ENCODE peak calls at places on chromosome 15, in four cellular contexts. One of them, this sample, is unnamed.

GRCh38 chr15:71792521-71792920 is 17.8 kb upstream of the NR2E3 start:
- DNase-seq in breast epithelium: no peak
- DNase-seq in testis: no peak
- DNase-seq in spleen: no peak
- DNase-seq in this sample: no peak

GRCh38 chr15:60798821-60799220 is 319.9 kb upstream of the ICE2 start:
- DNase-seq in breast epithelium: no peak
- DNase-seq in testis: no peak
- DNase-seq in spleen: no peak
- DNase-seq in this sample: no peak

GRCh38 chr15:28962851-28963710 is 77.3 kb downstream of the APBA2 start:
- DNase-seq in breast epithelium: no peak
- DNase-seq in testis: no peak
- DNase-seq in spleen: peak
- DNase-seq in this sample: no peak

GRCh38 chr15:33068531-33068990 is 126.0 kb downstream of the FMN1 start:
- DNase-seq in breast epithelium: peak
- DNase-seq in testis: no peak
- DNase-seq in spleen: no peak
- DNase-seq in this sample: no peak

GRCh38 chr15:99249270-99249817 is at the start of gene TTC23:
- DNase-seq in breast epithelium: peak
- DNase-seq in testis: peak
- DNase-seq in spleen: no peak
- DNase-seq in this sample: no peak

GRCh38 chr15:63288778-63289378 is 11.5 kb downstream of the APH1B start:
- DNase-seq in breast epithelium: no peak
- DNase-seq in testis: no peak
- DNase-seq in spleen: no peak
- DNase-seq in this sample: peak

GRCh38 chr15:31215490-31216209 is 111.0 kb upstream of the KLF13 start:
- DNase-seq in breast epithelium: peak
- DNase-seq in testis: peak
- DNase-seq in spleen: peak
- DNase-seq in this sample: peak

GRCh38 chr15:63094495-63094931 is 27.1 kb upstream of the LACTB start:
- DNase-seq in breast epithelium: no peak
- DNase-seq in testis: no peak
- DNase-seq in spleen: no peak
- DNase-seq in this sample: no peak

GRCh38 chr15:23467110-23467600 is 20.1 kb upstream of the GOLGA6L2 start:
- DNase-seq in breast epithelium: no peak
- DNase-seq in testis: no peak
- DNase-seq in spleen: no peak
- DNase-seq in this sample: peak

GRCh38 chr15:86444527-86444926 is 364.9 kb downstream of the AGBL1 start:
- DNase-seq in breast epithelium: no peak
- DNase-seq in testis: no peak
- DNase-seq in spleen: no peak
- DNase-seq in this sample: no peak

GRCh38 chr15:33099213-33099612 is 95.3 kb downstream of the FMN1 start:
- DNase-seq in breast epithelium: no peak
- DNase-seq in testis: no peak
- DNase-seq in spleen: no peak
- DNase-seq in this sample: no peak

GRCh38 chr15:39404767-39405173 is 176.1 kb upstream of the THBS1 start:
- DNase-seq in breast epithelium: peak
- DNase-seq in testis: no peak
- DNase-seq in spleen: no peak
- DNase-seq in this sample: peak

GRCh38 chr15:64574220-64574994 is 114.0 kb downstream of the ZNF609 start:
- DNase-seq in breast epithelium: no peak
- DNase-seq in testis: no peak
- DNase-seq in spleen: no peak
- DNase-seq in this sample: no peak

GRCh38 chr15:100710744-100711478 is 108.5 kb downstream of the ASB7 start:
- DNase-seq in breast epithelium: peak
- DNase-seq in testis: peak
- DNase-seq in spleen: no peak
- DNase-seq in this sample: no peak

GRCh38 chr15:39804026-39804425 is 21.4 kb upstream of the FSIP1 start:
- DNase-seq in breast epithelium: no peak
- DNase-seq in testis: no peak
- DNase-seq in spleen: no peak
- DNase-seq in this sample: no peak

GRCh38 chr15:85154061-85154460 is 172.4 kb downstream of the PDE8A start:
- DNase-seq in breast epithelium: no peak
- DNase-seq in testis: no peak
- DNase-seq in spleen: no peak
- DNase-seq in this sample: no peak

GRCh38 chr15:98549003-98549402 is 99.3 kb upstream of the IGF1R start:
- DNase-seq in breast epithelium: no peak
- DNase-seq in testis: no peak
- DNase-seq in spleen: no peak
- DNase-seq in this sample: no peak

GRCh38 chr15:87609474-87609873 is 647.1 kb downstream of the NTRK3 start:
- DNase-seq in breast epithelium: no peak
- DNase-seq in testis: no peak
- DNase-seq in spleen: no peak
- DNase-seq in this sample: no peak

GRCh38 chr15:88331291-88331690 is 74.8 kb upstream of the NTRK3 start:
- DNase-seq in breast epithelium: no peak
- DNase-seq in testis: peak
- DNase-seq in spleen: no peak
- DNase-seq in this sample: peak

GRCh38 chr15:89338036-89338435 is 3.4 kb upstream of the POLG start:
- DNase-seq in breast epithelium: no peak
- DNase-seq in testis: no peak
- DNase-seq in spleen: no peak
- DNase-seq in this sample: no peak

GRCh38 chr15:84645496-84645895 is 8.6 kb downstream of the WDR73 start:
- DNase-seq in breast epithelium: no peak
- DNase-seq in testis: no peak
- DNase-seq in spleen: no peak
- DNase-seq in this sample: no peak

GRCh38 chr15:25055356-25056068 is 100.7 kb downstream of the SNRPN start:
- DNase-seq in breast epithelium: no peak
- DNase-seq in testis: peak
- DNase-seq in spleen: peak
- DNase-seq in this sample: no peak

GRCh38 chr15:88348579-88349255 is 92.2 kb upstream of the NTRK3 start:
- DNase-seq in breast epithelium: no peak
- DNase-seq in testis: no peak
- DNase-seq in spleen: no peak
- DNase-seq in this sample: no peak

GRCh38 chr15:90336705-90337141 is 15.4 kb upstream of the ZNF774 start:
- DNase-seq in breast epithelium: no peak
- DNase-seq in testis: peak
- DNase-seq in spleen: peak
- DNase-seq in this sample: no peak

GRCh38 chr15:31323627-31324026 is 3.0 kb upstream of the KLF13 start:
- DNase-seq in breast epithelium: no peak
- DNase-seq in testis: no peak
- DNase-seq in spleen: no peak
- DNase-seq in this sample: no peak

GRCh38 chr15:49645937-49646336 is 25.1 kb downstream of the DTWD1 start:
- DNase-seq in breast epithelium: peak
- DNase-seq in testis: no peak
- DNase-seq in spleen: no peak
- DNase-seq in this sample: peak

GRCh38 chr15:31409196-31409595 is 82.6 kb downstream of the KLF13 start:
- DNase-seq in breast epithelium: no peak
- DNase-seq in testis: no peak
- DNase-seq in spleen: no peak
- DNase-seq in this sample: no peak

GRCh38 chr15:83115410-83115809 is 8.0 kb downstream of the TM6SF1 start:
- DNase-seq in breast epithelium: no peak
- DNase-seq in testis: no peak
- DNase-seq in spleen: no peak
- DNase-seq in this sample: no peak

GRCh38 chr15:90483012-90483307 is 46.8 kb upstream of the CRTC3 start:
- DNase-seq in breast epithelium: no peak
- DNase-seq in testis: no peak
- DNase-seq in spleen: no peak
- DNase-seq in this sample: no peak

GRCh38 chr15:77944002-77944867 is 133.3 kb downstream of the TBC1D2B start:
- DNase-seq in breast epithelium: peak
- DNase-seq in testis: peak
- DNase-seq in spleen: peak
- DNase-seq in this sample: peak
- TF ChIP-seq POLR2A in breast epithelium: no peak
- TF ChIP-seq POLR2A in testis: no peak
- TF ChIP-seq POLR2A in spleen: no peak
- TF ChIP-seq POLR2A in this sample: peak

DNA sequence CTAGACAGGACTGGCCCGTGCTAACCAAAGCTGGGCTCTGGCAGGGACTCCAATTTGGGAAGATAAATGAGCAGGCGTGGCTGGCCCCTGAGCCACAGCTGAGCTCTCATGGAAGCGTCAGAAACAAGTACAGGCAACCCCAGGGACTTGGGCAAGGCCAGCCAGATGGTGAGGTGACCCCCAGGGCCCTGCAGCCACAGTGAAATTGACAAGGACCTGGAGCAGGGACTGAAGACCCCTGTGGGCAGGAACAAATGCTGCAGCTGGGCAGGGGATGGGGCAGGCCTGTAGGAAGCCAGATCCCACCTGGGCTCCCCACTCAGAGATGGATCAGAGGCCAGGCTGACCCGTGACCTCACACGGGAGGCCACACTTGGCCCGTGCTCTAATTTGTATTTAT is 32.8 kb upstream of the CGNL1 start:
- DNase-seq in breast epithelium: no peak
- DNase-seq in testis: no peak
- DNase-seq in spleen: no peak
- DNase-seq in this sample: no peak
- TF ChIP-seq POLR2A in breast epithelium: no peak
- TF ChIP-seq POLR2A in testis: no peak
- TF ChIP-seq POLR2A in spleen: no peak
- TF ChIP-seq POLR2A in this sample: no peak

GRCh38 chr15:68781766-68782588 is 38.7 kb downstream of the ANP32A start:
- DNase-seq in breast epithelium: no peak
- DNase-seq in testis: peak
- DNase-seq in spleen: peak
- DNase-seq in this sample: no peak
- TF ChIP-seq POLR2A in breast epithelium: no peak
- TF ChIP-seq POLR2A in testis: no peak
- TF ChIP-seq POLR2A in spleen: no peak
- TF ChIP-seq POLR2A in this sample: no peak

DNA sequence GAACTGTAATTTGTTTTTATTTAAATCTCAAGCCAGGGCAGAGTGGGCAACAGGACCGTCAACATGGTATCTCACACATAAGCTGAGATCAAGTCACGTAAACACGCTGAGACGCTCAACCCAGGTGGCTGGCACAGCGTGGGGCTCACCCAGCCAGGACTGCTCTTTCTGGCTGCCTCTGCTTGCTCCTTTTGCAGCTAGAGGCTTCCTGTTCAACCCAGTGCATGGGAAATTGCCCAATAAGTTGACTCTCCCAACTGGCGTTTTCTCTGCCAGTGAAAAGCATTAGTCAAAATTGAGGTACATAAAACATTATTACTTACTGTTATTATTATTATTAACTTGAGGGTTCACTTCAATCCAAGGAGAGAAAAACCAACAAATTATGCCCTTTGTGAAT is 398.1 kb downstream of the NR2F2 start:
- DNase-seq in breast epithelium: no peak
- DNase-seq in testis: no peak
- DNase-seq in spleen: no peak
- DNase-seq in this sample: no peak
- TF ChIP-seq POLR2A in breast epithelium: no peak
- TF ChIP-seq POLR2A in testis: no peak
- TF ChIP-seq POLR2A in spleen: no peak
- TF ChIP-seq POLR2A in this sample: no peak

GRCh38 chr15:75452364-75452967 is 976 bp upstream of the SIN3A start:
- DNase-seq in breast epithelium: peak
- DNase-seq in testis: peak
- DNase-seq in spleen: peak
- DNase-seq in this sample: peak

GRCh38 chr15:75454471-75455418 is 3.3 kb upstream of the SIN3A start:
- DNase-seq in breast epithelium: no peak
- DNase-seq in testis: peak
- DNase-seq in spleen: peak
- DNase-seq in this sample: peak

GRCh38 chr15:75452968-75453702 is 1.6 kb upstream of the SIN3A start:
- DNase-seq in breast epithelium: peak
- DNase-seq in testis: peak
- DNase-seq in spleen: peak
- DNase-seq in this sample: peak

GRCh38 chr15:75455424-75455981 is 4.0 kb upstream of the SIN3A start:
- DNase-seq in breast epithelium: peak
- DNase-seq in testis: peak
- DNase-seq in spleen: peak
- DNase-seq in this sample: peak

GRCh38 chr15:75453703-75454470 is 2.4 kb upstream of the SIN3A start:
- DNase-seq in breast epithelium: peak
- DNase-seq in testis: peak
- DNase-seq in spleen: peak
- DNase-seq in this sample: peak
- TF ChIP-seq POLR2A in breast epithelium: peak
- TF ChIP-seq POLR2A in testis: peak
- TF ChIP-seq POLR2A in spleen: peak
- TF ChIP-seq POLR2A in this sample: peak

GRCh38 chr15:70196314-70197291 is 98.9 kb upstream of the TLE3 start:
- DNase-seq in breast epithelium: peak
- DNase-seq in testis: peak
- DNase-seq in spleen: no peak
- DNase-seq in this sample: no peak
- TF ChIP-seq POLR2A in breast epithelium: no peak
- TF ChIP-seq POLR2A in testis: no peak
- TF ChIP-seq POLR2A in spleen: no peak
- TF ChIP-seq POLR2A in this sample: no peak

GRCh38 chr15:73558529-73558928 is 74.7 kb downstream of the NPTN start:
- DNase-seq in breast epithelium: no peak
- DNase-seq in testis: no peak
- DNase-seq in spleen: no peak
- DNase-seq in this sample: no peak

GRCh38 chr15:73550190-73550589 is 83.0 kb downstream of the NPTN start:
- DNase-seq in breast epithelium: no peak
- DNase-seq in testis: no peak
- DNase-seq in spleen: no peak
- DNase-seq in this sample: no peak

GRCh38 chr15:73560501-73561117 is 72.6 kb downstream of the NPTN start:
- DNase-seq in breast epithelium: no peak
- DNase-seq in testis: no peak
- DNase-seq in spleen: no peak
- DNase-seq in this sample: peak

DNA sequence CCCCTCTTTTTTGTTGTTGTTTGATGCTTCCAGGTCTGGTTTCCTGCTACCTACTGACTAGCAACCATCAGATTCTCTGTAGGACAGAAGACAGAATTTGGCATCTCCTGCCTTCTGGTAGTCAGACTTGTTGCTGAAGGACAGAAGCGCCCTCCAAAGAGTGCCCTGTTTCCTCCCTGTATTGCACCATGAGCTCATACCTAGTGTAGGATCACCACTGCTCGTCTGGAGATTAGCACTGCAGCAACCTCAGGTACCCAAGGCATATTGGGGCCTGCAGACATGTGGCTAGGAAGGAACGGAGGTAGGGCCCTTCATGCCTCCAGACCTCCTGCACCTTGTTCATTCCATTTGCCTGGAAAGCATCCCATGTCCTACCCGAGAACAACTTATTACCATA is 78.1 kb downstream of the NPTN start:
- DNase-seq in breast epithelium: no peak
- DNase-seq in testis: no peak
- DNase-seq in spleen: no peak
- DNase-seq in this sample: no peak
- TF ChIP-seq POLR2A in breast epithelium: no peak
- TF ChIP-seq POLR2A in testis: no peak
- TF ChIP-seq POLR2A in spleen: no peak
- TF ChIP-seq POLR2A in this sample: no peak

This sample was measured in erythroblast.